ENCODE peak calls at places on chromosomes 5 and 9, in seven cellular contexts. W is NCI-H460; F is glutamatergic neuron; D is stimulated activated CD4-positive, alpha-beta T cell treated with anti-CD3 and anti-CD28 coated beads, TNF-alpha, amount 100 ng/mL, for 48 hours; X is LoVo; M is WTC11; Y is HTR-8/SVneo. A is an unnamed sample.

GRCh38 chr9:32385135-32385884 is 867 bp downstream of the ACO1 start:
- DNase-seq in X (no peak), W (no peak), D (no peak), F (no peak), Y (no peak), M (no peak), A (no peak)

GRCh38 chr5:59789894-59790293 is 103.6 kb downstream of the PDE4D start:
- DNase-seq in X (no peak), Y (no peak), D (no peak), F (no peak), W (no peak), M (no peak), A (no peak)

GRCh38 chr5:59840200-59840601 is 53.3 kb downstream of the PDE4D start:
- DNase-seq in D (no peak), Y (peak; percentile 17), W (no peak), M (no peak), F (no peak), X (no peak), A (peak; percentile 39)

GRCh38 chr5:32713396-32714381 is 2.6 kb downstream of the NPR3 start:
- DNase-seq in M (peak; percentile 82), F (peak; percentile 48), X (no peak), D (no peak), W (no peak), Y (no peak), A (peak; percentile 63)

GRCh38 chr5:143074414-143074996 is 304.3 kb downstream of the ARHGAP26 start:
- DNase-seq in Y (no peak), X (no peak), F (no peak), M (no peak), D (no peak), W (no peak), A (no peak)

GRCh38 chr9:74795803-74796202 is 91.9 kb downstream of the TRPM6 start:
- DNase-seq in M (no peak), Y (no peak), D (no peak), X (no peak), F (no peak), W (no peak), A (no peak)

GRCh38 chr9:35733109-35733541 is 659 bp downstream of the CREB3 start:
- DNase-seq in D (no peak), M (peak; percentile 63), X (peak; percentile 57), W (no peak), Y (peak; percentile 35), F (no peak), A (no peak)

GRCh38 chr9:115758441-115758840 is 395.1 kb upstream of the PAPPA start:
- DNase-seq in X (no peak), D (no peak), W (no peak), Y (no peak), F (no peak), M (no peak), A (no peak)

GRCh38 chr5:164235176-164235914 is 729.9 kb downstream of the MAT2B start:
- DNase-seq in D (no peak), F (peak; percentile 52), M (no peak), X (no peak), W (no peak), Y (peak; percentile 17), A (no peak)

GRCh38 chr5:39517800-39518199 is 93.0 kb upstream of the DAB2 start:
- DNase-seq in W (no peak), M (no peak), X (no peak), Y (peak; percentile 74), F (no peak), D (no peak), A (no peak)

GRCh38 chr5:145752947-145753346 is 82.2 kb downstream of the PRELID2 start:
- DNase-seq in W (no peak), Y (no peak), M (no peak), F (no peak), X (no peak), D (no peak), A (no peak)

GRCh38 chr5:123036391-123037103 is at the start of gene PPIC:
- DNase-seq in M (peak; percentile 84), F (peak; percentile 81), X (peak; percentile 87), W (peak; percentile 71), D (no peak), Y (peak; percentile 89), A (peak; percentile 87)

GRCh38 chr5:140165101-140165920 is 9.7 kb upstream of the CYSTM1 start:
- DNase-seq in M (no peak), D (no peak), X (peak; percentile 78), F (no peak), Y (no peak), W (no peak), A (no peak)

GRCh38 chr5:34603378-34603777 is 52.8 kb upstream of the RAI14 start:
- DNase-seq in X (no peak), F (no peak), D (no peak), W (no peak), Y (no peak), M (no peak), A (no peak)

GRCh38 chr5:180441577-180441976 is 52.6 kb upstream of the CNOT6 start:
- DNase-seq in Y (no peak), M (no peak), W (peak; percentile 96), F (no peak), D (no peak), X (peak; percentile 44), A (no peak)

GRCh38 chr9:76943071-76943470 is 37.2 kb upstream of the PRUNE2 start:
- DNase-seq in X (no peak), D (no peak), F (no peak), Y (no peak), M (no peak), W (no peak), A (no peak)

GRCh38 chr9:88828492-88828974 is 162.7 kb upstream of the S1PR3 start:
- DNase-seq in D (no peak), M (no peak), X (no peak), F (no peak), Y (no peak), W (no peak), A (no peak)

GRCh38 chr9:33287087-33287490 is 3.2 kb upstream of the NFX1 start:
- DNase-seq in F (no peak), X (peak; percentile 64), W (peak; percentile 64), M (no peak), Y (peak; percentile 54), D (no peak), A (peak; percentile 17)

GRCh38 chr9:4366649-4367330 is 66.9 kb upstream of the GLIS3 start:
- DNase-seq in F (peak; percentile 40), D (peak; percentile 1), Y (peak; percentile 50), M (peak; percentile 54), W (peak; percentile 43), X (peak; percentile 45), A (peak; percentile 10)

GRCh38 chr5:95925939-95926338 is 35.7 kb downstream of the ELL2 start:
- DNase-seq in W (no peak), F (no peak), X (no peak), D (no peak), Y (no peak), M (no peak), A (no peak)

GRCh38 chr9:34458967-34459355 is 356 bp downstream of the DNAI1 start:
- DNase-seq in D (no peak), W (no peak), M (no peak), X (no peak), Y (no peak), F (no peak), A (no peak)

GRCh38 chr9:110443146-110443877 is 105.6 kb upstream of the TXNDC8 start:
- DNase-seq in X (no peak), W (peak; percentile 52), M (no peak), F (peak; percentile 37), Y (peak; percentile 73), D (no peak), A (no peak)

GRCh38 chr9:135796784-135797462 is 94.9 kb downstream of the KCNT1 start:
- DNase-seq in F (no peak), W (no peak), D (no peak), X (no peak), Y (no peak), M (no peak), A (no peak)

GRCh38 chr9:2286306-2286705 is 271.2 kb downstream of the SMARCA2 start:
- DNase-seq in M (no peak), X (no peak), Y (no peak), D (no peak), F (no peak), W (no peak), A (no peak)

GRCh38 chr9:137422668-137423000 is 328 bp downstream of the EXD3 start:
- DNase-seq in F (no peak), M (peak; percentile 39), W (no peak), X (peak; percentile 38), Y (no peak), D (no peak), A (peak; percentile 64)

GRCh38 chr9:88187631-88188030 is 49.4 kb upstream of the SPATA31C2 start:
- DNase-seq in D (no peak), Y (no peak), W (no peak), F (no peak), M (no peak), X (no peak), A (no peak)

GRCh38 chr9:111108946-111109345 is 70.7 kb upstream of the LPAR1 start:
- DNase-seq in M (no peak), W (no peak), D (no peak), F (no peak), X (no peak), Y (no peak), A (no peak)

GRCh38 chr9:107174441-107174840 is 108.6 kb upstream of the RAD23B start:
- DNase-seq in Y (no peak), X (no peak), W (no peak), F (peak; percentile 24), M (no peak), D (no peak), A (no peak)

GRCh38 chr5:9742848-9743247 is 112.7 kb upstream of the TAS2R1 start:
- DNase-seq in X (no peak), M (no peak), Y (no peak), W (no peak), F (no peak), D (no peak), A (no peak)

GRCh38 chr5:31463341-31463740 is 68.6 kb downstream of the DROSHA start:
- DNase-seq in W (no peak), Y (no peak), X (no peak), D (no peak), F (no peak), M (no peak), A (no peak)

GRCh38 chr9:68802525-68803015 is 97.5 kb downstream of the PIP5K1B start:
- DNase-seq in F (no peak), W (no peak), Y (no peak), M (no peak), D (peak; percentile 37), X (no peak), A (no peak)

GRCh38 chr5:3729631-3730030 is 134.0 kb downstream of the IRX1 start:
- DNase-seq in D (no peak), X (no peak), W (no peak), Y (no peak), F (no peak), M (no peak), A (no peak)

GRCh38 chr9:120480707-120481106 is 99.3 kb downstream of the CDK5RAP2 start:
- DNase-seq in Y (no peak), D (no peak), M (no peak), X (no peak), W (no peak), F (no peak), A (no peak)

GRCh38 chr9:19161257-19162025 is 34.1 kb upstream of the PLIN2 start:
- DNase-seq in F (no peak), W (peak; percentile 67), X (peak; percentile 94), M (no peak), Y (peak; percentile 67), D (peak; percentile 33), A (no peak)

GRCh38 chr5:112628219-112628618 is 109.5 kb upstream of the APC start:
- DNase-seq in X (no peak), W (no peak), Y (no peak), F (peak; percentile 18), M (no peak), D (no peak), A (peak; percentile 47)

GRCh38 chr5:72106922-72107873 is at the start of gene MAP1B:
- DNase-seq in X (no peak), D (no peak), W (peak; percentile 51), M (peak; percentile 87), Y (peak; percentile 59), F (peak; percentile 94), A (peak; percentile 96)

GRCh38 chr9:90300901-90301688 is 341.5 kb downstream of the DIRAS2 start:
- DNase-seq in X (peak; percentile 83), M (no peak), F (peak; percentile 66), Y (no peak), D (no peak), W (peak; percentile 93), A (peak; percentile 54)